ENCODE peak calls at places on chromosome 6, in seven cellular contexts. O, G, L, Q, I, Z and A are unnamed samples.

GRCh38 chr6:79334674-79335073 is 100.2 kb upstream of the HMGN3 start:
- DNase-seq in G (no peak), L (no peak), I (no peak), Z (no peak), Q (no peak), O (no peak), A (no peak)

GRCh38 chr6:159992366-159992765 is 23.5 kb downstream of the IGF2R start:
- DNase-seq in I (no peak), L (no peak), Q (no peak), O (no peak), Z (no peak), G (no peak), A (no peak)

GRCh38 chr6:93344436-93344835 is 74.9 kb downstream of the EPHA7 start:
- DNase-seq in Z (no peak), I (no peak), G (no peak), O (no peak), Q (no peak), L (no peak), A (no peak)

GRCh38 chr6:107965746-107966145 is 7.7 kb upstream of the SEC63 start:
- DNase-seq in G (no peak), Q (no peak), Z (no peak), L (no peak), O (no peak), I (no peak), A (no peak)

GRCh38 chr6:154403803-154404202 is 47.2 kb upstream of the IPCEF1 start:
- DNase-seq in L (no peak), Z (no peak), O (no peak), G (no peak), I (peak; percentile 65), Q (peak; percentile 6), A (no peak)

GRCh38 chr6:134590449-134590848 is 272.5 kb upstream of the SGK1 start:
- DNase-seq in O (no peak), I (no peak), Z (no peak), G (no peak), L (no peak), Q (no peak), A (no peak)

GRCh38 chr6:133894795-133895401 is 6.0 kb downstream of the TCF21 start:
- DNase-seq in L (no peak), I (no peak), Z (no peak), G (no peak), O (no peak), Q (no peak), A (no peak)

GRCh38 chr6:157143885-157144795 is 179.2 kb downstream of the TMEM242 start:
- DNase-seq in I (no peak), G (no peak), Z (no peak), Q (no peak), O (peak; percentile 45), L (no peak), A (no peak)

GRCh38 chr6:15518057-15518456 is 144.8 kb downstream of the DTNBP1 start:
- DNase-seq in L (no peak), G (no peak), I (no peak), O (no peak), Q (no peak), Z (no peak), A (no peak)

GRCh38 chr6:79586548-79586947 is 44.6 kb upstream of the SH3BGRL2 start:
- DNase-seq in L (no peak), Q (no peak), I (peak; percentile 37), Z (no peak), G (no peak), O (peak; percentile 74), A (no peak)

GRCh38 chr6:158041788-158042187 is 60.1 kb downstream of the SYNJ2 start:
- DNase-seq in Q (no peak), G (no peak), I (no peak), Z (no peak), O (no peak), L (no peak), A (no peak)

GRCh38 chr6:167666571-167667203 is 160.0 kb upstream of the AFDN start:
- DNase-seq in L (no peak), O (no peak), Q (no peak), G (no peak), Z (no peak), I (no peak), A (no peak)

GRCh38 chr6:110020888-110021287 is 42.8 kb downstream of the GPR6 start:
- DNase-seq in Q (peak; percentile 5), Z (no peak), I (peak; percentile 95), G (no peak), L (no peak), O (peak; percentile 14), A (no peak)

GRCh38 chr6:45423111-45423900 is 45.6 kb upstream of the SUPT3H start:
- DNase-seq in G (no peak), O (peak; percentile 66), Z (no peak), I (no peak), L (no peak), Q (no peak), A (no peak)

GRCh38 chr6:56749632-56750151 is 107.0 kb upstream of the DST start:
- DNase-seq in Z (no peak), Q (no peak), G (no peak), I (no peak), O (no peak), L (no peak), A (no peak)

GRCh38 chr6:53441035-53441493 is 92.3 kb upstream of the ELOVL5 start:
- DNase-seq in I (no peak), Q (peak; percentile 67), O (no peak), L (no peak), Z (no peak), G (no peak), A (no peak)

GRCh38 chr6:87830834-87831374 is 128.9 kb upstream of the AKIRIN2 start:
- DNase-seq in Q (no peak), Z (no peak), I (no peak), G (no peak), O (no peak), L (no peak), A (no peak)

GRCh38 chr6:105509506-105510331 is 106.8 kb upstream of the PREP start:
- DNase-seq in G (no peak), Z (no peak), Q (no peak), I (no peak), L (no peak), O (peak; percentile 59), A (no peak)

GRCh38 chr6:80742481-80742880 is 636.0 kb downstream of the BCKDHB start:
- DNase-seq in I (peak; percentile 48), Z (no peak), O (peak; percentile 59), G (peak; percentile 47), L (no peak), Q (no peak), A (no peak)

GRCh38 chr6:30067460-30068139 is 602 bp downstream of the PPP1R11 start:
- DNase-seq in O (peak; percentile 96), Z (no peak), L (no peak), G (peak; percentile 91), I (no peak), Q (no peak), A (no peak)

GRCh38 chr6:162198072-162198471 is 529.5 kb downstream of the PRKN start:
- DNase-seq in G (no peak), O (peak; percentile 52), Q (no peak), Z (no peak), L (no peak), I (no peak), A (no peak)

GRCh38 chr6:7561153-7561964 is 19.9 kb downstream of the DSP start:
- DNase-seq in G (peak; percentile 97), Z (no peak), I (no peak), Q (no peak), O (no peak), L (no peak), A (no peak)

GRCh38 chr6:139970591-139970991 is 596.1 kb upstream of the CITED2 start:
- DNase-seq in I (no peak), Q (no peak), G (no peak), Z (no peak), O (no peak), L (no peak), A (no peak)

GRCh38 chr6:30689022-30689865 is 1.5 kb downstream of the NRM start:
- DNase-seq in Q (no peak), I (no peak), G (no peak), Z (no peak), O (no peak), L (no peak), A (no peak)

GRCh38 chr6:2876210-2877056 is 26.7 kb downstream of the SERPINB9 start:
- DNase-seq in L (no peak), G (no peak), Q (peak; percentile 41), Z (no peak), I (no peak), O (peak; percentile 70), A (peak; percentile 57)

GRCh38 chr6:151494235-151494950 is 576 bp downstream of the CCDC170 start:
- DNase-seq in Q (peak; percentile 66), G (peak; percentile 41), Z (no peak), L (peak; percentile 4), O (peak; percentile 57), I (no peak), A (peak; percentile 33)